ENCODE peak calls at places on chromosomes 7 and 10, in five cellular contexts. One of them, this sample, is unnamed.

GRCh38 chr7:107743567-107744344 is at the start of gene CBLL1:
- DNase-seq in activated CD8-positive, alpha-beta memory T cell treated with anti-CD3 and anti-CD28 coated beads for 1 hour: peak
- DNase-seq in coronary artery: peak
- DNase-seq in SW 1271: peak
- DNase-seq in D721Med: peak
- DNase-seq in this sample: peak

GRCh38 chr10:28530751-28531150 is 2.2 kb upstream of the WAC start:
- DNase-seq in activated CD8-positive, alpha-beta memory T cell treated with anti-CD3 and anti-CD28 coated beads for 1 hour: no peak
- DNase-seq in coronary artery: no peak
- DNase-seq in SW 1271: no peak
- DNase-seq in D721Med: no peak
- DNase-seq in this sample: no peak

GRCh38 chr7:94529516-94529915 is 19.9 kb downstream of the CASD1 start:
- DNase-seq in activated CD8-positive, alpha-beta memory T cell treated with anti-CD3 and anti-CD28 coated beads for 1 hour: no peak
- DNase-seq in coronary artery: no peak
- DNase-seq in SW 1271: no peak
- DNase-seq in D721Med: no peak
- DNase-seq in this sample: no peak

GRCh38 chr7:106623846-106624245 is 37.1 kb downstream of the CCDC71L start:
- DNase-seq in activated CD8-positive, alpha-beta memory T cell treated with anti-CD3 and anti-CD28 coated beads for 1 hour: no peak
- DNase-seq in coronary artery: no peak
- DNase-seq in SW 1271: no peak
- DNase-seq in D721Med: no peak
- DNase-seq in this sample: no peak

GRCh38 chr7:32167815-32168214 is 97.6 kb upstream of the PDE1C start:
- DNase-seq in activated CD8-positive, alpha-beta memory T cell treated with anti-CD3 and anti-CD28 coated beads for 1 hour: no peak
- DNase-seq in coronary artery: no peak
- DNase-seq in SW 1271: no peak
- DNase-seq in D721Med: no peak
- DNase-seq in this sample: no peak

GRCh38 chr10:96650958-96651357 is 64.1 kb upstream of the TM9SF3 start:
- DNase-seq in activated CD8-positive, alpha-beta memory T cell treated with anti-CD3 and anti-CD28 coated beads for 1 hour: no peak
- DNase-seq in coronary artery: no peak
- DNase-seq in SW 1271: no peak
- DNase-seq in D721Med: no peak
- DNase-seq in this sample: no peak

GRCh38 chr10:126468876-126469643 is 80.8 kb upstream of the ADAM12 start:
- DNase-seq in activated CD8-positive, alpha-beta memory T cell treated with anti-CD3 and anti-CD28 coated beads for 1 hour: no peak
- DNase-seq in coronary artery: no peak
- DNase-seq in SW 1271: no peak
- DNase-seq in D721Med: no peak
- DNase-seq in this sample: no peak

GRCh38 chr7:141575654-141576448 is 24.6 kb downstream of the AGK start:
- DNase-seq in activated CD8-positive, alpha-beta memory T cell treated with anti-CD3 and anti-CD28 coated beads for 1 hour: no peak
- DNase-seq in coronary artery: no peak
- DNase-seq in SW 1271: no peak
- DNase-seq in D721Med: no peak
- DNase-seq in this sample: no peak

GRCh38 chr7:43646603-43647313 is 63.9 kb downstream of the STK17A start:
- DNase-seq in activated CD8-positive, alpha-beta memory T cell treated with anti-CD3 and anti-CD28 coated beads for 1 hour: no peak
- DNase-seq in coronary artery: no peak
- DNase-seq in SW 1271: no peak
- DNase-seq in D721Med: no peak
- DNase-seq in this sample: no peak

GRCh38 chr10:60989400-60989876 is 45.5 kb upstream of the RHOBTB1 start:
- DNase-seq in activated CD8-positive, alpha-beta memory T cell treated with anti-CD3 and anti-CD28 coated beads for 1 hour: no peak
- DNase-seq in coronary artery: no peak
- DNase-seq in SW 1271: no peak
- DNase-seq in D721Med: no peak
- DNase-seq in this sample: no peak

GRCh38 chr10:43192824-43193223 is 54.6 kb downstream of the CSGALNACT2 start:
- DNase-seq in activated CD8-positive, alpha-beta memory T cell treated with anti-CD3 and anti-CD28 coated beads for 1 hour: no peak
- DNase-seq in coronary artery: no peak
- DNase-seq in SW 1271: no peak
- DNase-seq in D721Med: no peak
- DNase-seq in this sample: no peak

GRCh38 chr7:115096262-115096661 is 174.4 kb downstream of the MDFIC start:
- DNase-seq in activated CD8-positive, alpha-beta memory T cell treated with anti-CD3 and anti-CD28 coated beads for 1 hour: no peak
- DNase-seq in coronary artery: no peak
- DNase-seq in SW 1271: no peak
- DNase-seq in D721Med: no peak
- DNase-seq in this sample: no peak

GRCh38 chr7:32217841-32218467 is 147.7 kb upstream of the PDE1C start:
- DNase-seq in activated CD8-positive, alpha-beta memory T cell treated with anti-CD3 and anti-CD28 coated beads for 1 hour: no peak
- DNase-seq in coronary artery: peak
- DNase-seq in SW 1271: no peak
- DNase-seq in D721Med: no peak
- DNase-seq in this sample: no peak

GRCh38 chr10:44982114-44982460 is 3.5 kb upstream of the DEPP1 start:
- DNase-seq in activated CD8-positive, alpha-beta memory T cell treated with anti-CD3 and anti-CD28 coated beads for 1 hour: no peak
- DNase-seq in coronary artery: no peak
- DNase-seq in SW 1271: no peak
- DNase-seq in D721Med: no peak
- DNase-seq in this sample: no peak

GRCh38 chr10:34954142-34954541 is 136.0 kb downstream of the CUL2 start:
- DNase-seq in activated CD8-positive, alpha-beta memory T cell treated with anti-CD3 and anti-CD28 coated beads for 1 hour: no peak
- DNase-seq in coronary artery: no peak
- DNase-seq in SW 1271: no peak
- DNase-seq in D721Med: no peak
- DNase-seq in this sample: peak

GRCh38 chr10:86400705-86401587 is 34.4 kb upstream of the GRID1 start:
- DNase-seq in activated CD8-positive, alpha-beta memory T cell treated with anti-CD3 and anti-CD28 coated beads for 1 hour: peak
- DNase-seq in coronary artery: peak
- DNase-seq in SW 1271: peak
- DNase-seq in D721Med: no peak
- DNase-seq in this sample: no peak

GRCh38 chr7:45259966-45260646 is 102.5 kb downstream of the RAMP3 start:
- DNase-seq in activated CD8-positive, alpha-beta memory T cell treated with anti-CD3 and anti-CD28 coated beads for 1 hour: peak
- DNase-seq in coronary artery: no peak
- DNase-seq in SW 1271: peak
- DNase-seq in D721Med: peak
- DNase-seq in this sample: no peak

GRCh38 chr10:128287921-128288320 is 161.7 kb upstream of the MKI67 start:
- DNase-seq in activated CD8-positive, alpha-beta memory T cell treated with anti-CD3 and anti-CD28 coated beads for 1 hour: no peak
- DNase-seq in coronary artery: no peak
- DNase-seq in SW 1271: no peak
- DNase-seq in D721Med: no peak
- DNase-seq in this sample: no peak

GRCh38 chr10:68598978-68599753 is 39.0 kb downstream of the TET1 start:
- DNase-seq in activated CD8-positive, alpha-beta memory T cell treated with anti-CD3 and anti-CD28 coated beads for 1 hour: no peak
- DNase-seq in coronary artery: no peak
- DNase-seq in SW 1271: no peak
- DNase-seq in D721Med: no peak
- DNase-seq in this sample: no peak

GRCh38 chr7:151518105-151518780 is 1.5 kb downstream of the RHEB start:
- DNase-seq in activated CD8-positive, alpha-beta memory T cell treated with anti-CD3 and anti-CD28 coated beads for 1 hour: peak
- DNase-seq in coronary artery: peak
- DNase-seq in SW 1271: peak
- DNase-seq in D721Med: no peak
- DNase-seq in this sample: no peak